ENCODE peak calls at places on chromosomes 4 and X, in seven cellular contexts. W, L, K, S, E, U and T are unnamed samples.

GRCh38 chr4:186265683-186266648 is at the start of gene F11:
- DNase-seq in E (no peak), L (no peak), S (no peak), W (no peak), K (no peak), U (no peak), T (no peak)

GRCh38 chr4:48133668-48134444 is at the start of gene TXK:
- DNase-seq in L (no peak), S (peak), U (no peak), W (no peak), E (no peak), K (no peak), T (no peak)

GRCh38 chr4:1201851-1202525 is 29.6 kb upstream of the SPON2 start:
- DNase-seq in W (no peak), S (peak), U (peak), K (peak), L (no peak), E (peak), T (peak)

GRCh38 chr4:89157488-89158024 is 46.2 kb downstream of the TIGD2 start:
- DNase-seq in U (no peak), L (no peak), E (no peak), S (no peak), W (no peak), K (no peak), T (no peak)

GRCh38 chr4:139603576-139604387 is 47.8 kb upstream of the SETD7 start:
- DNase-seq in S (peak), U (peak), L (peak), W (peak), E (peak), K (no peak), T (no peak)

GRCh38 chr4:81314196-81314896 is 99.3 kb upstream of the PRKG2 start:
- DNase-seq in W (no peak), E (no peak), U (no peak), K (no peak), L (peak), S (peak), T (no peak)

GRCh38 chr4:141248029-141248428 is 27.3 kb downstream of the ZNF330 start:
- DNase-seq in U (no peak), E (no peak), K (no peak), W (no peak), L (no peak), S (peak), T (no peak)

GRCh38 chrX:53288173-53288572 is 6.8 kb upstream of the IQSEC2 start:
- DNase-seq in S (peak), U (peak), L (no peak), W (no peak), K (peak), E (peak), T (no peak)

GRCh38 chr4:174086829-174087799 is 196.4 kb downstream of the FBXO8 start:
- DNase-seq in K (no peak), U (no peak), W (no peak), E (no peak), S (no peak), L (no peak), T (no peak)

GRCh38 chr4:187586892-187587291 is 408.7 kb upstream of the ZFP42 start:
- DNase-seq in L (peak), S (peak), W (no peak), K (no peak), E (no peak), U (no peak), T (no peak)

GRCh38 chr4:46432923-46433322 is 43.0 kb upstream of the GABRA2 start:
- DNase-seq in K (no peak), S (peak), L (peak), U (no peak), W (no peak), E (no peak), T (no peak)

GRCh38 chr4:187302456-187302855 is 578.8 kb upstream of the FAT1 start:
- DNase-seq in S (no peak), E (no peak), L (no peak), K (no peak), U (no peak), W (no peak), T (no peak)

GRCh38 chr4:168830777-168831512 is 179.1 kb downstream of the CBR4 start:
- DNase-seq in U (no peak), K (no peak), E (no peak), W (no peak), S (peak), L (peak), T (no peak)

GRCh38 chr4:114378306-114378903 is 220.2 kb upstream of the UGT8 start:
- DNase-seq in S (peak), K (no peak), U (no peak), E (no peak), W (no peak), L (peak), T (no peak)

GRCh38 chr4:92265066-92265465 is 38.7 kb upstream of the GRID2 start:
- DNase-seq in L (no peak), K (no peak), E (no peak), W (no peak), S (no peak), U (no peak), T (no peak)

GRCh38 chrX:50801135-50801534 is 12.9 kb downstream of the SHROOM4 start:
- DNase-seq in S (no peak), E (no peak), L (no peak), K (no peak), U (no peak), W (no peak), T (no peak)

GRCh38 chr4:88660446-88661294 is 37.0 kb downstream of the NAP1L5 start:
- DNase-seq in E (no peak), L (peak), U (no peak), S (peak), W (no peak), K (no peak), T (no peak)

DNA sequence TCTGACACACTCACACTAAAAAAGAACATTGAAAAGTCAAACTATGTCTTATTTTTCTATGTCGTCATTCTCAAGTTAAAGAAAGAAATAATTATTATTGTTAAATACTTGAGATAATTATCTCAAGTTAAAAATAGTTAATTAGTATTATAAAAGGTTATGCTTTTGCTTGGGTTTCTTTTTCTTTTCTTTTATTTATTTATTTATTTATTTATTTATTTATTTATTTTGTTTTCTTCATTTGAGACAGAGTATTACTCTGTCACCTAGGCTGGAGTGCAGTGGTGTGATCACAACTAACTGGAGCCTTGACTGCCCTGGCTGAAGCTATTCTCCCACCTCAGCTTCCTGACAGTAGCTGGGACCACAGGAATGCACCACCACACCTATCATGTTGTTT is 59.9 kb downstream of the UBQLN2 start:
- DNase-seq in E (no peak), U (no peak), W (no peak), L (no peak), K (no peak), S (no peak), T (no peak)
- TF ChIP-seq CTCF in E (no peak), U (no peak), W (no peak), L (no peak), K (no peak), S (no peak), T (no peak)

DNA sequence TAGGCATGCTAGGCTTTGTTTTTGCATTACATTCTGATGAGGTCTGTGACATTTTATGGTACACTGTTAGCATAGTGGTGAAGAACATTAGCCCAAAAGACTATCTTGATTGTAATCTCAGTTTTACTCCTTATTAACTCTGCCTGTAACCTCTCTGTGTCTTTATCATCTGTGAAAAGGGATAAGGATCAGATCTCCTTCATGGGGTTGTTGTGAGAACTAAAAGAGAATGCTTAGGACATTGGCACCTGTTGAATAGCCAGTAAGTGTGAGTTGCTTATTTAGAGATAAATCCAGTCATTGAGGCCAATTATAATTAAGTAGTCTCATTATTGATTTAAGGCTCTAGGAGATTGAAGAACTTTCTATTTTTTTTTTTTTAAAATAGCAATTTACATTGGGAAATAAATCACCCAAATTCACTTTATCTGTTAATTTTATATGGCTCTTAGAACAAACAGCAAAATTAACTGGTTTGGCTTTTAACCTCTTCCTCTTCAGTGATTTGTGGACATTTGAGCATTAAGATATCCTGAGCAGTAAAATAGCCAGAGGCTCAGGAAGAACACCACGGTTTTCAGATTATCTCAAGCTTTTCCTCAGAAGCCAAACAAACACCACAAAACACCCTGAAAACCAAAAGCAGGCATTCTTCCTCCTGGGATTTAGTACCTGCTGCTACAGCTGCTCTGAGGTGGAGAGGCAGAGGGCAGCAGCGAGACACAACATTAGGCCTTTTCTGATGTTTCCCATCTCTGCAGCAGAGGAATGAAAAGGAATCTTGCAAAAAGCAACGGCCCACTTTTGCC is 192.9 kb downstream of the ARHGAP10 start:
- DNase-seq in K (no peak), S (peak), W (no peak), U (no peak), E (peak), L (peak), T (no peak)
- TF ChIP-seq CTCF in K (peak), S (peak), W (peak), U (no peak), E (no peak), L (peak), T (no peak)

GRCh38 chr4:112905728-112906127 is 143.7 kb upstream of the ANK2 start:
- DNase-seq in U (no peak), W (no peak), L (no peak), K (no peak), E (no peak), S (no peak), T (no peak)

GRCh38 chr4:112908511-112908910 is 140.9 kb upstream of the ANK2 start:
- DNase-seq in K (no peak), W (no peak), S (peak), L (peak), E (no peak), U (no peak), T (no peak)

GRCh38 chr4:112910109-112910736 is 139.2 kb upstream of the ANK2 start:
- DNase-seq in W (no peak), E (no peak), L (peak), K (no peak), U (no peak), S (peak), T (no peak)
- TF ChIP-seq CTCF in W (no peak), E (no peak), L (no peak), K (peak), U (no peak), S (peak), T (no peak)

GRCh38 chrX:6363193-6363592 is 134.5 kb upstream of the NLGN4X start:
- DNase-seq in U (no peak), S (no peak), W (no peak), E (no peak), L (no peak), K (no peak), T (no peak)
- TF ChIP-seq CTCF in U (no peak), S (no peak), W (no peak), E (no peak), L (no peak), K (no peak), T (no peak)

GRCh38 chrX:112961981-112962380 is 121.3 kb upstream of the AMOT start:
- DNase-seq in L (no peak), S (no peak), K (no peak), E (no peak), W (no peak), U (no peak), T (no peak)

GRCh38 chrX:112967341-112967740 is 126.7 kb upstream of the AMOT start:
- DNase-seq in S (peak), E (no peak), K (no peak), W (no peak), L (no peak), U (no peak), T (no peak)

GRCh38 chrX:112968351-112969133 is 127.9 kb upstream of the AMOT start:
- DNase-seq in W (no peak), S (no peak), L (peak), U (no peak), E (no peak), K (no peak), T (no peak)

GRCh38 chrX:112967903-112968302 is 127.3 kb upstream of the AMOT start:
- DNase-seq in S (no peak), K (no peak), L (no peak), W (no peak), U (no peak), E (no peak), T (no peak)
- TF ChIP-seq CTCF in S (no peak), K (no peak), L (no peak), W (no peak), U (no peak), E (no peak), T (no peak)

GRCh38 chr4:150173854-150174398 is 95.7 kb downstream of the DCLK2 start:
- DNase-seq in S (peak), W (no peak), U (no peak), K (no peak), E (no peak), L (no peak), T (no peak)
- TF ChIP-seq CTCF in S (no peak), W (no peak), U (no peak), K (no peak), E (no peak), L (no peak), T (no peak)

GRCh38 chrX:153576961-153577360 is 22.0 kb downstream of the CCNQ start:
- DNase-seq in L (no peak), E (no peak), S (no peak), U (no peak), W (no peak), K (no peak), T (no peak)
- TF ChIP-seq CTCF in L (no peak), E (no peak), S (no peak), U (no peak), W (no peak), K (no peak), T (no peak)

GRCh38 chr4:153763404-153763803 is 3.6 kb upstream of the RNF175 start:
- DNase-seq in E (peak), K (no peak), L (peak), U (no peak), W (no peak), S (no peak), T (no peak)
- TF ChIP-seq CTCF in E (peak), K (no peak), L (peak), U (no peak), W (no peak), S (no peak), T (no peak)

GRCh38 chrX:38462257-38462656 is 99.1 kb upstream of the TSPAN7 start:
- DNase-seq in S (no peak), L (no peak), U (no peak), E (no peak), W (no peak), K (no peak), T (no peak)

GRCh38 chrX:38452603-38453002 is 100.2 kb downstream of the OTC start:
- DNase-seq in L (no peak), W (no peak), S (no peak), K (no peak), E (no peak), U (no peak), T (no peak)

DNA sequence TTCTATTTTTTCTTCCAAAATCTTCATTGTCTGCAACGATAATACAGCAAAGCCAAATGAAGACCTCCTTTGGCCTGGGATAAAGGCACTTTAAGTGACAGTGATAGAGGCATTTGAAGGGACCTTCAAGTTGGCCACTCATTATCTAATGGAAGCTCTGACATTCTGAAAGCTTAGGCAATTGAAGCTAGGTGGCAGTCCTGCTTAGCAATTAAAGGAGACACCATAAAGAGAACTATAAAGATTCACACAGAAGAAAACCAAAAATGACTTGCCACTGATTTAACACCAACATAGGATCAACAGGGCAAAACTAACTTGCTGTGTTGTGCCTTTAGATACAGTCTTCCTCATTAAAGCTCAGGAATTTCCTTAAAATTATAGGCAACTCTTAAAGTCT is 103.3 kb upstream of the TSPAN7 start:
- DNase-seq in L (no peak), W (no peak), U (no peak), S (no peak), E (no peak), K (no peak), T (no peak)
- TF ChIP-seq CTCF in L (no peak), W (no peak), U (no peak), S (no peak), E (no peak), K (peak), T (no peak)